ENCODE peak calls at places on chromosomes 5 and 9, in six cellular contexts. One of them, this sample, is unnamed.

GRCh38 chr5:127011151-127011550 is 19.2 kb downstream of the MARCHF3 start:
- DNase-seq in epithelial cell of esophagus: peak; percentile 88
- DNase-seq in AG08396: peak; percentile 62
- DNase-seq in OCI-M1: no peak
- DNase-seq in astrocyte of the spinal cord: peak; percentile 89
- DNase-seq in RCC 7860: peak; percentile 92
- DNase-seq in this sample: no peak

GRCh38 chr5:84028093-84028492 is 307.4 kb upstream of the HAPLN1 start:
- DNase-seq in AG08396: no peak
- DNase-seq in astrocyte of the spinal cord: peak; percentile 40
- DNase-seq in RCC 7860: no peak
- DNase-seq in OCI-M1: no peak
- DNase-seq in epithelial cell of esophagus: no peak
- DNase-seq in this sample: no peak

GRCh38 chr5:38060354-38060753 is 198.0 kb upstream of the EGFLAM start:
- DNase-seq in RCC 7860: peak; percentile 62
- DNase-seq in AG08396: peak; percentile 12
- DNase-seq in OCI-M1: no peak
- DNase-seq in astrocyte of the spinal cord: peak; percentile 53
- DNase-seq in epithelial cell of esophagus: peak; percentile 12
- DNase-seq in this sample: no peak

GRCh38 chr5:4511996-4512656 is 628.0 kb upstream of the ADAMTS16 start:
- DNase-seq in AG08396: no peak
- DNase-seq in RCC 7860: no peak
- DNase-seq in astrocyte of the spinal cord: peak; percentile 2
- DNase-seq in OCI-M1: no peak
- DNase-seq in epithelial cell of esophagus: peak; percentile 68
- DNase-seq in this sample: peak; percentile 69

GRCh38 chr5:117713585-117714198 is 1139.1 kb upstream of the SEMA6A start:
- DNase-seq in OCI-M1: peak; percentile 1
- DNase-seq in AG08396: no peak
- DNase-seq in epithelial cell of esophagus: peak; percentile 13
- DNase-seq in RCC 7860: no peak
- DNase-seq in astrocyte of the spinal cord: peak; percentile 5
- DNase-seq in this sample: no peak

GRCh38 chr9:69645488-69645887 is 26.7 kb downstream of the APBA1 start:
- DNase-seq in AG08396: no peak
- DNase-seq in epithelial cell of esophagus: peak; percentile 75
- DNase-seq in OCI-M1: no peak
- DNase-seq in astrocyte of the spinal cord: no peak
- DNase-seq in RCC 7860: no peak
- DNase-seq in this sample: peak; percentile 98

GRCh38 chr5:16609412-16609811 is 7.4 kb downstream of the RETREG1 start:
- DNase-seq in epithelial cell of esophagus: no peak
- DNase-seq in RCC 7860: no peak
- DNase-seq in AG08396: no peak
- DNase-seq in astrocyte of the spinal cord: no peak
- DNase-seq in OCI-M1: no peak
- DNase-seq in this sample: no peak

GRCh38 chr5:155082401-155082800 is 68.8 kb downstream of the KIF4B start:
- DNase-seq in astrocyte of the spinal cord: peak; percentile 50
- DNase-seq in RCC 7860: peak; percentile 78
- DNase-seq in AG08396: peak; percentile 30
- DNase-seq in OCI-M1: no peak
- DNase-seq in epithelial cell of esophagus: peak; percentile 82
- DNase-seq in this sample: no peak

GRCh38 chr9:34556231-34556525 is 33.3 kb downstream of the CNTFR start:
- DNase-seq in epithelial cell of esophagus: no peak
- DNase-seq in OCI-M1: no peak
- DNase-seq in RCC 7860: no peak
- DNase-seq in AG08396: no peak
- DNase-seq in astrocyte of the spinal cord: no peak
- DNase-seq in this sample: no peak

GRCh38 chr5:28862860-28863196 is 1824.4 kb upstream of the CDH9 start:
- DNase-seq in astrocyte of the spinal cord: no peak
- DNase-seq in AG08396: no peak
- DNase-seq in epithelial cell of esophagus: no peak
- DNase-seq in RCC 7860: no peak
- DNase-seq in OCI-M1: no peak
- DNase-seq in this sample: peak; percentile 69

GRCh38 chr9:133635903-133636531 is at the start of gene DBH:
- DNase-seq in OCI-M1: no peak
- DNase-seq in epithelial cell of esophagus: no peak
- DNase-seq in astrocyte of the spinal cord: no peak
- DNase-seq in AG08396: no peak
- DNase-seq in RCC 7860: no peak
- DNase-seq in this sample: no peak

GRCh38 chr9:89865357-89865756 is 260.5 kb downstream of the GADD45G start:
- DNase-seq in OCI-M1: no peak
- DNase-seq in AG08396: no peak
- DNase-seq in epithelial cell of esophagus: no peak
- DNase-seq in astrocyte of the spinal cord: no peak
- DNase-seq in RCC 7860: no peak
- DNase-seq in this sample: no peak

GRCh38 chr9:14428781-14429230 is 114.9 kb upstream of the NFIB start:
- DNase-seq in astrocyte of the spinal cord: peak; percentile 74
- DNase-seq in epithelial cell of esophagus: peak; percentile 69
- DNase-seq in OCI-M1: peak; percentile 71
- DNase-seq in AG08396: peak; percentile 62
- DNase-seq in RCC 7860: peak; percentile 14
- DNase-seq in this sample: peak; percentile 35

GRCh38 chr9:7366121-7366520 is 433.5 kb downstream of the DMAC1 start:
- DNase-seq in OCI-M1: no peak
- DNase-seq in epithelial cell of esophagus: no peak
- DNase-seq in RCC 7860: no peak
- DNase-seq in astrocyte of the spinal cord: no peak
- DNase-seq in AG08396: no peak
- DNase-seq in this sample: no peak

GRCh38 chr9:137053944-137054931 is at the start of gene ENTPD2:
- DNase-seq in epithelial cell of esophagus: peak; percentile 84
- DNase-seq in astrocyte of the spinal cord: no peak
- DNase-seq in RCC 7860: no peak
- DNase-seq in OCI-M1: no peak
- DNase-seq in AG08396: no peak
- DNase-seq in this sample: peak; percentile 31

GRCh38 chr5:67246108-67246507 is 49.5 kb upstream of the CD180 start:
- DNase-seq in epithelial cell of esophagus: peak; percentile 88
- DNase-seq in RCC 7860: peak; percentile 16
- DNase-seq in OCI-M1: peak; percentile 88
- DNase-seq in astrocyte of the spinal cord: peak; percentile 92
- DNase-seq in AG08396: peak; percentile 17
- DNase-seq in this sample: peak; percentile 8

GRCh38 chr9:77575785-77576184 is 72.3 kb downstream of the GNA14 start:
- DNase-seq in astrocyte of the spinal cord: peak; percentile 26
- DNase-seq in RCC 7860: no peak
- DNase-seq in OCI-M1: peak; percentile 49
- DNase-seq in epithelial cell of esophagus: peak; percentile 39
- DNase-seq in AG08396: no peak
- DNase-seq in this sample: no peak

GRCh38 chr5:177491429-177491945 is 5.9 kb downstream of the PDLIM7 start:
- DNase-seq in RCC 7860: no peak
- DNase-seq in astrocyte of the spinal cord: peak; percentile 56
- DNase-seq in AG08396: peak; percentile 85
- DNase-seq in OCI-M1: peak; percentile 84
- DNase-seq in epithelial cell of esophagus: peak; percentile 57
- DNase-seq in this sample: no peak

GRCh38 chr5:159091051-159091450 is 8.7 kb downstream of the EBF1 start:
- DNase-seq in RCC 7860: no peak
- DNase-seq in epithelial cell of esophagus: no peak
- DNase-seq in AG08396: no peak
- DNase-seq in OCI-M1: no peak
- DNase-seq in astrocyte of the spinal cord: no peak
- DNase-seq in this sample: peak; percentile 58

GRCh38 chr5:40383719-40384651 is 295.7 kb upstream of the PTGER4 start:
- DNase-seq in epithelial cell of esophagus: peak; percentile 81
- DNase-seq in OCI-M1: no peak
- DNase-seq in AG08396: peak; percentile 27
- DNase-seq in RCC 7860: peak; percentile 87
- DNase-seq in astrocyte of the spinal cord: no peak
- DNase-seq in this sample: no peak